ENCODE peak calls at places on chromosomes 13 and 19, in five cellular contexts. One of them, this sample, is unnamed.

GRCh38 chr13:98214008-98214643 is 37.1 kb upstream of the RNF113B start:
- DNase-seq in erythroblast: no peak
- DNase-seq in neuronal stem cell: no peak
- DNase-seq in T-cell: no peak
- DNase-seq in central memory CD8-positive, alpha-beta T cell: no peak
- DNase-seq in this sample: no peak

GRCh38 chr19:19119325-19120237 is 18.7 kb downstream of the TMEM161A start:
- DNase-seq in erythroblast: no peak
- DNase-seq in neuronal stem cell: no peak
- DNase-seq in central memory CD8-positive, alpha-beta T cell: no peak
- DNase-seq in T-cell: no peak
- DNase-seq in this sample: no peak

GRCh38 chr19:7953060-7953459 is 9.6 kb upstream of the TIMM44 start:
- DNase-seq in neuronal stem cell: no peak
- DNase-seq in erythroblast: no peak
- DNase-seq in T-cell: no peak
- DNase-seq in central memory CD8-positive, alpha-beta T cell: no peak
- DNase-seq in this sample: no peak

GRCh38 chr19:15072930-15073647 is 8.9 kb upstream of the OR1I1 start:
- DNase-seq in central memory CD8-positive, alpha-beta T cell: no peak
- DNase-seq in neuronal stem cell: no peak
- DNase-seq in erythroblast: no peak
- DNase-seq in T-cell: no peak
- DNase-seq in this sample: no peak

GRCh38 chr13:49262634-49263033 is 14.9 kb downstream of the CDADC1 start:
- DNase-seq in neuronal stem cell: no peak
- DNase-seq in central memory CD8-positive, alpha-beta T cell: no peak
- DNase-seq in erythroblast: no peak
- DNase-seq in T-cell: no peak
- DNase-seq in this sample: no peak

GRCh38 chr19:756821-757688 is 6.1 kb downstream of the MISP start:
- DNase-seq in erythroblast: no peak
- DNase-seq in central memory CD8-positive, alpha-beta T cell: no peak
- DNase-seq in T-cell: no peak
- DNase-seq in neuronal stem cell: no peak
- DNase-seq in this sample: no peak

GRCh38 chr19:50835785-50836542 is 2.6 kb upstream of the KLK15 start:
- DNase-seq in central memory CD8-positive, alpha-beta T cell: peak
- DNase-seq in neuronal stem cell: peak
- DNase-seq in erythroblast: peak
- DNase-seq in T-cell: peak
- DNase-seq in this sample: peak

GRCh38 chr13:114140909-114141255 is 8.5 kb upstream of the RASA3 start:
- DNase-seq in erythroblast: no peak
- DNase-seq in neuronal stem cell: no peak
- DNase-seq in T-cell: peak
- DNase-seq in central memory CD8-positive, alpha-beta T cell: no peak
- DNase-seq in this sample: peak

GRCh38 chr19:32708457-32708856 is 11.1 kb upstream of the TDRD12 start:
- DNase-seq in neuronal stem cell: no peak
- DNase-seq in erythroblast: no peak
- DNase-seq in central memory CD8-positive, alpha-beta T cell: no peak
- DNase-seq in T-cell: no peak
- DNase-seq in this sample: no peak

GRCh38 chr13:28568286-28568685 is 73.4 kb upstream of the FLT1 start:
- DNase-seq in T-cell: no peak
- DNase-seq in erythroblast: peak
- DNase-seq in neuronal stem cell: no peak
- DNase-seq in central memory CD8-positive, alpha-beta T cell: no peak
- DNase-seq in this sample: peak

GRCh38 chr19:7980635-7981121 is 24.8 kb downstream of the ELAVL1 start:
- DNase-seq in central memory CD8-positive, alpha-beta T cell: no peak
- DNase-seq in erythroblast: no peak
- DNase-seq in neuronal stem cell: no peak
- DNase-seq in T-cell: no peak
- DNase-seq in this sample: no peak

GRCh38 chr13:60418954-60419353 is 21.9 kb downstream of the TDRD3 start:
- DNase-seq in central memory CD8-positive, alpha-beta T cell: no peak
- DNase-seq in neuronal stem cell: no peak
- DNase-seq in erythroblast: no peak
- DNase-seq in T-cell: no peak
- DNase-seq in this sample: no peak

GRCh38 chr19:14197882-14198281 is 8.1 kb downstream of the ADGRL1 start:
- DNase-seq in neuronal stem cell: no peak
- DNase-seq in central memory CD8-positive, alpha-beta T cell: no peak
- DNase-seq in T-cell: no peak
- DNase-seq in erythroblast: no peak
- DNase-seq in this sample: no peak

GRCh38 chr13:31424130-31424729 is 224.5 kb downstream of the B3GLCT start:
- DNase-seq in neuronal stem cell: peak
- DNase-seq in erythroblast: peak
- DNase-seq in T-cell: peak
- DNase-seq in central memory CD8-positive, alpha-beta T cell: peak
- DNase-seq in this sample: peak

GRCh38 chr19:56106397-56106849 is 14.7 kb downstream of the ZNF787 start:
- DNase-seq in erythroblast: no peak
- DNase-seq in central memory CD8-positive, alpha-beta T cell: no peak
- DNase-seq in T-cell: no peak
- DNase-seq in neuronal stem cell: no peak
- DNase-seq in this sample: no peak

GRCh38 chr19:33047422-33047821 is 17.3 kb downstream of the RHPN2 start:
- DNase-seq in central memory CD8-positive, alpha-beta T cell: no peak
- DNase-seq in erythroblast: no peak
- DNase-seq in T-cell: no peak
- DNase-seq in neuronal stem cell: no peak
- DNase-seq in this sample: no peak

GRCh38 chr19:16259385-16260159 is 61.9 kb downstream of the AP1M1 start:
- DNase-seq in neuronal stem cell: no peak
- DNase-seq in central memory CD8-positive, alpha-beta T cell: no peak
- DNase-seq in erythroblast: no peak
- DNase-seq in T-cell: no peak
- DNase-seq in this sample: peak

GRCh38 chr19:57350877-57351805 is at the start of gene ZNF304:
- DNase-seq in erythroblast: peak
- DNase-seq in T-cell: peak
- DNase-seq in central memory CD8-positive, alpha-beta T cell: peak
- DNase-seq in neuronal stem cell: peak
- DNase-seq in this sample: peak

GRCh38 chr19:4773047-4773640 is 18.4 kb upstream of the FEM1A start:
- DNase-seq in erythroblast: no peak
- DNase-seq in central memory CD8-positive, alpha-beta T cell: no peak
- DNase-seq in T-cell: no peak
- DNase-seq in neuronal stem cell: no peak
- DNase-seq in this sample: no peak

GRCh38 chr13:26813626-26814348 is 53.2 kb upstream of the GPR12 start:
- DNase-seq in central memory CD8-positive, alpha-beta T cell: no peak
- DNase-seq in neuronal stem cell: no peak
- DNase-seq in T-cell: no peak
- DNase-seq in erythroblast: no peak
- DNase-seq in this sample: no peak

GRCh38 chr19:19111967-19112580 is 26.2 kb downstream of the TMEM161A start:
- DNase-seq in T-cell: no peak
- DNase-seq in erythroblast: no peak
- DNase-seq in neuronal stem cell: no peak
- DNase-seq in central memory CD8-positive, alpha-beta T cell: no peak
- DNase-seq in this sample: no peak

GRCh38 chr19:574658-575526 is 2.5 kb downstream of the BSG start:
- DNase-seq in central memory CD8-positive, alpha-beta T cell: no peak
- DNase-seq in erythroblast: peak
- DNase-seq in T-cell: no peak
- DNase-seq in neuronal stem cell: no peak
- DNase-seq in this sample: peak

GRCh38 chr19:41479757-41480191 is 36.8 kb downstream of the ERICH4 start:
- DNase-seq in central memory CD8-positive, alpha-beta T cell: no peak
- DNase-seq in neuronal stem cell: no peak
- DNase-seq in erythroblast: no peak
- DNase-seq in T-cell: no peak
- DNase-seq in this sample: peak

GRCh38 chr13:27375686-27376326 is 48.6 kb upstream of the GTF3A start:
- DNase-seq in erythroblast: peak
- DNase-seq in T-cell: peak
- DNase-seq in central memory CD8-positive, alpha-beta T cell: peak
- DNase-seq in neuronal stem cell: peak
- DNase-seq in this sample: peak

This sample was measured in MV-4-11.